ENCODE peak calls at places on chromosomes 13 and 19, in seven cellular contexts. V is Caco-2, I is lower leg skin, Y is cardiac fibroblast, W is RWPE2, B is heart left ventricle, T is psoas muscle. C is an unnamed sample.

GRCh38 chr19:7550987-7551761 is 15.7 kb downstream of the PNPLA6 start:
- DNase-seq in V (peak; percentile 80), I (no peak), Y (peak; percentile 38), W (no peak), B (peak; percentile 72), T (peak; percentile 65), C (peak; percentile 50)

GRCh38 chr13:29081036-29081435 is 260.9 kb downstream of the MTUS2 start:
- DNase-seq in V (no peak), I (no peak), Y (no peak), W (no peak), B (no peak), T (no peak), C (peak; percentile 85)

GRCh38 chr19:22144394-22144793 is 52.4 kb downstream of the ZNF676 start:
- DNase-seq in V (no peak), I (no peak), Y (peak; percentile 35), W (no peak), B (no peak), T (no peak), C (peak; percentile 16)

GRCh38 chr19:55580628-55581144 is at the start of gene ZNF579:
- DNase-seq in V (peak; percentile 93), I (peak; percentile 97), Y (peak; percentile 94), W (peak; percentile 82), B (peak; percentile 90), T (peak; percentile 89), C (peak; percentile 91)

GRCh38 chr13:100876044-100876403 is 201.4 kb upstream of the TMTC4 start:
- DNase-seq in V (no peak), I (no peak), Y (no peak), W (no peak), B (no peak), T (no peak), C (no peak)

GRCh38 chr19:5309438-5310204 is 31.0 kb downstream of the PTPRS start:
- DNase-seq in V (no peak), I (no peak), Y (peak; percentile 11), W (no peak), B (no peak), T (no peak), C (no peak)

GRCh38 chr19:21422244-21422643 is 25.3 kb downstream of the ZNF493 start:
- DNase-seq in V (no peak), I (no peak), Y (no peak), W (no peak), B (no peak), T (no peak), C (no peak)

GRCh38 chr19:8445488-8446001 is 770 bp downstream of the HNRNPM start:
- DNase-seq in V (peak; percentile 53), I (peak; percentile 88), Y (peak; percentile 36), W (no peak), B (peak; percentile 67), T (peak; percentile 58), C (peak; percentile 56)

GRCh38 chr13:82636119-82636518 is 1246.2 kb downstream of the SLITRK1 start:
- DNase-seq in V (no peak), I (no peak), Y (no peak), W (no peak), B (no peak), T (no peak), C (no peak)

GRCh38 chr13:53775807-53776206 is 747.2 kb downstream of the OLFM4 start:
- DNase-seq in V (no peak), I (no peak), Y (no peak), W (no peak), B (no peak), T (no peak), C (no peak)

GRCh38 chr13:38686635-38687245 is at the start of gene FREM2:
- DNase-seq in V (peak; percentile 94), I (no peak), Y (peak; percentile 4), W (peak; percentile 48), B (no peak), T (peak; percentile 20), C (no peak)

GRCh38 chr13:50576156-50576555 is 267.3 kb downstream of the DLEU7 start:
- DNase-seq in V (no peak), I (no peak), Y (no peak), W (no peak), B (no peak), T (no peak), C (no peak)

GRCh38 chr19:33432408-33433170 is 59.1 kb downstream of the CEBPG start:
- DNase-seq in V (peak; percentile 25), I (no peak), Y (no peak), W (peak; percentile 19), B (no peak), T (no peak), C (no peak)

GRCh38 chr13:35917252-35917941 is 213.8 kb downstream of the DCLK1 start:
- DNase-seq in V (no peak), I (peak; percentile 78), Y (no peak), W (no peak), B (no peak), T (no peak), C (peak; percentile 44)

GRCh38 chr13:36778083-36778671 is 40.8 kb upstream of the RFXAP start:
- DNase-seq in V (no peak), I (no peak), Y (peak; percentile 32), W (no peak), B (no peak), T (no peak), C (peak; percentile 54)

GRCh38 chr19:45990113-45990728 is 5.0 kb upstream of the CCDC61 start:
- DNase-seq in V (no peak), I (no peak), Y (peak; percentile 6), W (no peak), B (no peak), T (no peak), C (no peak)

GRCh38 chr19:33798701-33799111 is 2.0 kb downstream of the KCTD15 start:
- DNase-seq in V (no peak), I (no peak), Y (peak; percentile 29), W (no peak), B (no peak), T (no peak), C (no peak)

GRCh38 chr19:54297759-54298305 is 15.1 kb downstream of the LILRA5 start:
- DNase-seq in V (no peak), I (peak; percentile 52), Y (no peak), W (no peak), B (no peak), T (no peak), C (no peak)

GRCh38 chr19:21587117-21587461 is 81.7 kb downstream of the ZNF429 start:
- DNase-seq in V (no peak), I (no peak), Y (no peak), W (no peak), B (peak; percentile 46), T (no peak), C (no peak)

GRCh38 chr19:43467276-43467675 is 1.9 kb upstream of the LYPD3 start:
- DNase-seq in V (no peak), I (no peak), Y (no peak), W (no peak), B (no peak), T (no peak), C (no peak)

GRCh38 chr19:13078897-13079541 is 23.6 kb downstream of the LYL1 start:
- DNase-seq in V (no peak), I (no peak), Y (no peak), W (no peak), B (no peak), T (no peak), C (no peak)

GRCh38 chr19:33301011-33301899 is 1.1 kb downstream of the CEBPA start:
- DNase-seq in V (no peak), I (peak; percentile 88), Y (peak; percentile 9), W (peak; percentile 58), B (peak; percentile 25), T (peak; percentile 50), C (no peak)

GRCh38 chr13:94712287-94712811 is at the start of gene SOX21:
- DNase-seq in V (no peak), I (peak; percentile 82), Y (no peak), W (peak; percentile 49), B (no peak), T (no peak), C (no peak)

GRCh38 chr19:35346193-35347052 is 1.3 kb upstream of the FFAR1 start:
- DNase-seq in V (peak; percentile 37), I (peak; percentile 79), Y (no peak), W (no peak), B (no peak), T (no peak), C (peak; percentile 93)

DNA sequence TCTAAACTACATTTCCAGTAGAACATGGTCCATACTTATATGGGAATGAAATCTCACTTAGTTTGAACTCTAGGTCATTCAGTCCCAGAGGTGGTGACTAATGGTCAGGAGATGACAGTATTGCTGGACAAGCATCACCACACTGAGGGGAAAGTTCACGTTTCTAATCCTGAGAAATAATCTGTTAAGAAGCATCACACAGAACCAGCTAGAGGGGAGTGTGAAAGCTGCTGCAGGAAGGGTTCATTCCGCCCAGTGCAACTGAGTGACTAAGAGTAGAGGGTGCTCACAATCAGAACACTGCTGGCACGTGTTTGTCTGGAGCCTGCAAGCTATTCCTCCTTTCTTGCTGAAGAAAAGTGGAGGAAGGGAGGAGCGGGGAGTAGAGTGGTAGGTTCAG is 2.7 kb downstream of the COL4A1 start:
- DNase-seq in V (no peak), I (peak; percentile 78), Y (peak; percentile 88), W (no peak), B (peak; percentile 20), T (no peak), C (no peak)
- H3K4me3 ChIP-seq in V (no peak overlapping the region), I (no peak overlapping the region), Y (no peak overlapping the region), W (no peak overlapping the region), B (peak overlapping the region; percentile 80), T (peak overlapping the region; percentile 77), C (no peak overlapping the region)

GRCh38 chr13:23876265-23876664 is 12.9 kb downstream of the MIPEP start:
- DNase-seq in V (no peak), I (no peak), Y (peak; percentile 29), W (no peak), B (no peak), T (no peak), C (peak; percentile 48)
- TF ChIP-seq CTCF in V (peak; percentile 68), I (no peak), Y (peak; percentile 51), W (peak; percentile 38), B (no peak), T (peak; percentile 40), C (peak; percentile 32)

GRCh38 chr19:11674067-11674492 is 64.7 kb downstream of the ZNF823 start:
- DNase-seq in V (no peak), I (no peak), Y (no peak), W (no peak), B (no peak), T (no peak), C (no peak)
- H3K4me3 ChIP-seq in V (no peak overlapping the region), I (peak overlapping the region; percentile 15), Y (peak overlapping the region; percentile 45), W (no peak overlapping the region), B (peak overlapping the region; percentile 56), T (peak overlapping the region; percentile 61), C (no peak overlapping the region)

DNA sequence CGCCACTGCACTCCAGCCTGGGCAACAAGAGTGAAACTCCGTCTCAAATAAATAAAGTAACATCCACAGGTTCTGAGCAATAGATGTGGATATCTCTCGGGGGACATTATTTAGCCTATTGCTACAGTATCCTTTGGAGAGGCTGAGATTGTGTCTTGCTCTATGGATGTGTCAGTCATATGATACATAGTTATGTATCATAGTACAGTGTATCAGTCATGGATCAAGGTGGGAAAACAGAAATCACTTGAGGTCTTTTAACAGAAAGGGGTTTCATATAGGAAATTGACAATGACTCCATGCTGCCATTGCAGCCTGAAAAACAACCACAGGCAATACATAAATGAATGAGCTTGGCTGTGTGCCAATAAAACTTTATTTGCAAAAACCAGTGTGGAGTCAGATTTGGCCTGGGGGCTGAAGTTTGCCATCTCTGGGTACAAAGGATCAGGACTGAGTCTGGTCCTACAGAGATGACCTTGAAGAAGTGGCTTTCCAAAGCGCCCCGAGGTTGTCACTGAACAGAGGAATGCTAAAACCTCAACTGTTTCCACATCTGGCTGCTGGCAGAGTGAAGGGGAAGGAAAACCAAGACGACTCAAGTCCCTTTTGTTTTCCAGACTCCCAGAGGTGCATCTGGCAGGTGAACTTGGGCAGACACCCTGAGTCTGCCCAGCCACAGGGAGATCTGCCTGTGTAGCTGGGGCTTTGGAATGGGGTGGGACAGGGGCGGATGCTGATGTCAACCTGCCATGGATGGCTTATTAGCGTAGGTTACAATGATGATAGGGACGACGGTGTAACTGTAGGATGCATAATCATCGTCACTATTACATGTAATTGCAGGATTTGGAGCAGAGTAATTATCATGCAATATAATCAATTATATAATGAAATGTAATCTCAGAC is 35.6 kb downstream of the COLGALT1 start:
- DNase-seq in V (no peak), I (no peak), Y (no peak), W (no peak), B (no peak), T (no peak), C (no peak)
- TF ChIP-seq CTCF in V (no peak), I (no peak), Y (no peak), W (no peak), B (no peak), T (no peak), C (no peak)